ENCODE peak calls at places on chromosomes 2 and 18, in eight cellular contexts. One of them, this sample, is unnamed.

GRCh38 chr2:23427976-23428375 is 43.0 kb downstream of the KLHL29 start:
- DNase-seq in thoracic aorta: no peak
- DNase-seq in NCI-H1092 treated with DMSO at 0.1 percent for 48 hours: no peak
- DNase-seq in endothelial cell: no peak
- DNase-seq in Caki2: no peak
- DNase-seq in LoVo: no peak
- DNase-seq in NCI-H2171: no peak
- DNase-seq in glutamatergic neuron: no peak
- DNase-seq in this sample: no peak

GRCh38 chr18:56217406-56217805 is 421.0 kb downstream of the TXNL1 start:
- DNase-seq in endothelial cell: no peak
- DNase-seq in LoVo: no peak
- DNase-seq in glutamatergic neuron: no peak
- DNase-seq in NCI-H1092 treated with DMSO at 0.1 percent for 48 hours: no peak
- DNase-seq in NCI-H2171: no peak
- DNase-seq in thoracic aorta: no peak
- DNase-seq in Caki2: no peak
- DNase-seq in this sample: no peak

GRCh38 chr18:42486296-42486695 is 531.3 kb downstream of the PIK3C3 start:
- DNase-seq in glutamatergic neuron: no peak
- DNase-seq in thoracic aorta: no peak
- DNase-seq in LoVo: no peak
- DNase-seq in endothelial cell: no peak
- DNase-seq in NCI-H1092 treated with DMSO at 0.1 percent for 48 hours: no peak
- DNase-seq in Caki2: no peak
- DNase-seq in NCI-H2171: no peak
- DNase-seq in this sample: no peak

GRCh38 chr18:37452697-37453385 is 112.8 kb downstream of the CELF4 start:
- DNase-seq in NCI-H2171: no peak
- DNase-seq in Caki2: no peak
- DNase-seq in endothelial cell: no peak
- DNase-seq in thoracic aorta: no peak
- DNase-seq in NCI-H1092 treated with DMSO at 0.1 percent for 48 hours: peak
- DNase-seq in LoVo: no peak
- DNase-seq in glutamatergic neuron: no peak
- DNase-seq in this sample: no peak

GRCh38 chr18:13726972-13727331 is 479 bp downstream of the RNMT start:
- DNase-seq in glutamatergic neuron: no peak
- DNase-seq in Caki2: no peak
- DNase-seq in NCI-H2171: no peak
- DNase-seq in NCI-H1092 treated with DMSO at 0.1 percent for 48 hours: peak
- DNase-seq in LoVo: peak
- DNase-seq in endothelial cell: peak
- DNase-seq in thoracic aorta: peak
- DNase-seq in this sample: no peak

GRCh38 chr2:24076849-24077534 is 866 bp upstream of the SF3B6 start:
- DNase-seq in NCI-H1092 treated with DMSO at 0.1 percent for 48 hours: no peak
- DNase-seq in glutamatergic neuron: peak
- DNase-seq in thoracic aorta: peak
- DNase-seq in LoVo: peak
- DNase-seq in endothelial cell: peak
- DNase-seq in Caki2: no peak
- DNase-seq in NCI-H2171: peak
- DNase-seq in this sample: no peak

GRCh38 chr18:11577271-11578112 is 31.9 kb upstream of the SLC35G4 start:
- DNase-seq in NCI-H1092 treated with DMSO at 0.1 percent for 48 hours: no peak
- DNase-seq in NCI-H2171: no peak
- DNase-seq in thoracic aorta: no peak
- DNase-seq in Caki2: no peak
- DNase-seq in LoVo: no peak
- DNase-seq in glutamatergic neuron: no peak
- DNase-seq in endothelial cell: no peak
- DNase-seq in this sample: no peak

GRCh38 chr18:64330161-64330560 is 181.3 kb upstream of the LINC00305 start:
- DNase-seq in NCI-H1092 treated with DMSO at 0.1 percent for 48 hours: peak
- DNase-seq in glutamatergic neuron: no peak
- DNase-seq in endothelial cell: peak
- DNase-seq in NCI-H2171: no peak
- DNase-seq in thoracic aorta: no peak
- DNase-seq in Caki2: no peak
- DNase-seq in LoVo: no peak
- DNase-seq in this sample: no peak

GRCh38 chr2:39022642-39023230 is 98.1 kb downstream of the SOS1 start:
- DNase-seq in Caki2: no peak
- DNase-seq in thoracic aorta: no peak
- DNase-seq in NCI-H1092 treated with DMSO at 0.1 percent for 48 hours: no peak
- DNase-seq in LoVo: no peak
- DNase-seq in NCI-H2171: no peak
- DNase-seq in glutamatergic neuron: no peak
- DNase-seq in endothelial cell: no peak
- DNase-seq in this sample: no peak

GRCh38 chr2:25251461-25252273 is 83.3 kb upstream of the POMC start:
- DNase-seq in thoracic aorta: no peak
- DNase-seq in Caki2: no peak
- DNase-seq in NCI-H1092 treated with DMSO at 0.1 percent for 48 hours: peak
- DNase-seq in glutamatergic neuron: peak
- DNase-seq in LoVo: no peak
- DNase-seq in endothelial cell: peak
- DNase-seq in NCI-H2171: peak
- DNase-seq in this sample: no peak

This sample was measured in T-cell.